ENCODE peak calls at places on chromosomes 3 and 15, in six cellular contexts. Y is ovary, R is mesendoderm, T is cardiac muscle cell, D is skeletal muscle cell, Z is neural progenitor cell. V is an unnamed sample.

GRCh38 chr3:89586256-89586655 is 478.8 kb downstream of the EPHA3 start:
- DNase-seq in Y (no peak), R (no peak), T (no peak), D (no peak), Z (no peak), V (no peak)

GRCh38 chr3:45041666-45042065 is 15.6 kb downstream of the CLEC3B start:
- DNase-seq in Y (no peak), R (no peak), T (no peak), D (no peak), Z (no peak), V (no peak)

GRCh38 chr3:116423365-116423764 is 21.9 kb downstream of the LSAMP start:
- DNase-seq in Y (no peak), R (no peak), T (no peak), D (no peak), Z (peak; percentile 77), V (no peak)

GRCh38 chr3:141353652-141354495 is 14.4 kb upstream of the ZBTB38 start:
- DNase-seq in Y (no peak), R (no peak), T (no peak), D (no peak), Z (peak; percentile 61), V (no peak)

GRCh38 chr3:68705695-68706429 is 226.5 kb downstream of the TAFA4 start:
- DNase-seq in Y (no peak), R (peak; percentile 65), T (peak; percentile 91), D (no peak), Z (no peak), V (no peak)

GRCh38 chr15:70264014-70264492 is 166.3 kb upstream of the TLE3 start:
- DNase-seq in Y (peak; percentile 44), R (no peak), T (peak; percentile 60), D (peak; percentile 32), Z (peak; percentile 68), V (no peak)

GRCh38 chr3:111738790-111739189 is 120.3 kb upstream of the PHLDB2 start:
- DNase-seq in Y (no peak), R (no peak), T (no peak), D (no peak), Z (no peak), V (no peak)

GRCh38 chr15:77506311-77507150 is 85.8 kb downstream of the HMG20A start:
- DNase-seq in Y (peak; percentile 77), R (no peak), T (no peak), D (no peak), Z (no peak), V (no peak)

GRCh38 chr15:95287774-95288173 is 1042.7 kb upstream of the NR2F2 start:
- DNase-seq in Y (peak; percentile 64), R (peak; percentile 23), T (no peak), D (no peak), Z (peak; percentile 84), V (no peak)

GRCh38 chr15:30979457-30979856 is 12.0 kb downstream of the MTMR10 start:
- DNase-seq in Y (no peak), R (no peak), T (no peak), D (no peak), Z (no peak), V (no peak)

GRCh38 chr3:184558726-184559125 is 2.9 kb upstream of the EPHB3 start:
- DNase-seq in Y (no peak), R (peak; percentile 64), T (no peak), D (no peak), Z (peak; percentile 60), V (no peak)

GRCh38 chr15:80160570-80161156 is 7.9 kb downstream of the FAH start:
- DNase-seq in Y (no peak), R (peak; percentile 71), T (peak; percentile 35), D (peak; percentile 85), Z (no peak), V (peak; percentile 69)

GRCh38 chr3:12993022-12993622 is 80.1 kb downstream of the IQSEC1 start:
- DNase-seq in Y (no peak), R (peak; percentile 94), T (peak; percentile 83), D (no peak), Z (peak; percentile 91), V (no peak)

GRCh38 chr3:87333393-87333892 is 57.1 kb upstream of the POU1F1 start:
- DNase-seq in Y (no peak), R (peak; percentile 9), T (no peak), D (peak; percentile 76), Z (no peak), V (peak; percentile 75)

GRCh38 chr3:106508331-106508893 is 639.6 kb upstream of the CBLB start:
- DNase-seq in Y (no peak), R (no peak), T (no peak), D (no peak), Z (no peak), V (no peak)

GRCh38 chr3:141385386-141386079 is 17.2 kb downstream of the ZBTB38 start:
- DNase-seq in Y (no peak), R (no peak), T (no peak), D (no peak), Z (no peak), V (no peak)

GRCh38 chr15:90449206-90449735 is 61.2 kb downstream of the IQGAP1 start:
- DNase-seq in Y (no peak), R (no peak), T (no peak), D (no peak), Z (no peak), V (no peak)

GRCh38 chr15:68674975-68675374 is 96.2 kb downstream of the CORO2B start:
- DNase-seq in Y (no peak), R (no peak), T (no peak), D (no peak), Z (peak; percentile 58), V (no peak)

GRCh38 chr15:99955532-99955931 is 222.3 kb upstream of the LYSMD4 start:
- DNase-seq in Y (no peak), R (no peak), T (no peak), D (no peak), Z (no peak), V (no peak)

GRCh38 chr3:140629351-140630137 is 48.3 kb upstream of the TRIM42 start:
- DNase-seq in Y (no peak), R (peak; percentile 58), T (no peak), D (peak; percentile 94), Z (no peak), V (peak; percentile 31)

GRCh38 chr3:23629181-23629893 is 176.4 kb upstream of the UBE2E1 start:
- DNase-seq in Y (no peak), R (peak; percentile 70), T (peak; percentile 36), D (no peak), Z (no peak), V (no peak)

GRCh38 chr3:99818818-99819217 is 1.2 kb downstream of the CMSS1 start:
- DNase-seq in Y (no peak), R (no peak), T (no peak), D (no peak), Z (no peak), V (no peak)

GRCh38 chr3:99817437-99818240 is at the start of gene CMSS1:
- DNase-seq in Y (peak; percentile 97), R (peak; percentile 92), T (peak; percentile 95), D (peak; percentile 77), Z (peak; percentile 96), V (peak; percentile 74)

GRCh38 chr3:99817047-99817436 is 620 bp upstream of the CMSS1 start:
- DNase-seq in Y (no peak), R (peak; percentile 53), T (no peak), D (no peak), Z (peak; percentile 42), V (no peak)
- H3K4me3 ChIP-seq in Y (peak overlapping the region; percentile 74), R (peak overlapping the region; percentile 32), T (peak overlapping the region; percentile 47), D (peak overlapping the region; percentile 82), Z (peak overlapping the region; percentile 61), V (peak overlapping the region; percentile 59)

DNA sequence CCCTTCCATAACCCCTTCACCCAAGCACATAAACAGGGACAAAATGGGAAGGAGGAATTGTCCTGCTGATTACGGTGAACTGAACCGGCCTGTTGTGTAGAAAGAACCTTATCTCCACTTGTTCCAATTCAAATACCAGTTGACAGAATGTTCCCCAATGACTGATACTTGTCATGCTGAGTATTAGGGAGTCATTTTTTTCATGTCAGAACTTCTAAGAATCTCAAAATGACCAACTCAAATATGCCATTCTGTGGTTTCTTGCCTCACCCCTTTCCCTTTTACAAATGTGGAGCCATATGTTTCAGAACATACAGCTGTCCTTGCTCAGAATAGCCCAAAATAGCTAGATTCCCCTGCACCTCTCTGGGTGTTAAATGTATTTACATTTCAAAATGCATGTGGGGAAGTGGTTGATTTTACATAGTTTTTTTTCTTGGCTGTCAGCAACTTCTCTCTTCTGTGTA is 405.9 kb upstream of the TBL1XR1 start:
- DNase-seq in Y (no peak), R (no peak), T (no peak), D (no peak), Z (no peak), V (no peak)
- H3K4me3 ChIP-seq in Y (no peak overlapping the region), R (no peak overlapping the region), T (no peak overlapping the region), D (no peak overlapping the region), Z (no peak overlapping the region), V (no peak overlapping the region)

DNA sequence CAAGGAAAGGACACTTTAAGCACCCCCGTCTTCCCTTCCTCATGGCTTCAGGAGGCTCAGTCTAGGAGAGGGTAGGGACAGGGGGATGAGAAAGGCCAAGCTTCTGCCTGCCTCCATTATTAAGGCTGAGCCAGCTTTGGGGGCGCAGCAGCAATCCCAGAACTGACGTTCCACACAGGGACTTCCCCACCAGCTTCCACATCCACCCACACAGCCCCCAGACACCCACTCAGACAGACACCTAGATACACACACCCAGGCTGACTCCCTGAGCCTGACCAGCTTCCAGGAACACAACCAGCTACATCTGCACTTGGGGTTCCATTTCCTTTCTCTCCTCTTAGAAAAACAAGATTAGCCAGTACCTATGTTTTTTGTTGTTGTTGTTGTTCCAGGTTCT is 4.7 kb downstream of the HCN4 start:
- DNase-seq in Y (no peak), R (no peak), T (no peak), D (no peak), Z (no peak), V (no peak)
- H3K4me3 ChIP-seq in Y (no peak overlapping the region), R (no peak overlapping the region), T (peak overlapping the region; percentile 80), D (no peak overlapping the region), Z (no peak overlapping the region), V (no peak overlapping the region)

GRCh38 chr15:63043391-63044076 is 987 bp downstream of the TPM1 start:
- DNase-seq in Y (peak; percentile 63), R (no peak), T (no peak), D (no peak), Z (peak; percentile 40), V (no peak)
- H3K4me3 ChIP-seq in Y (peak overlapping the region; percentile 87), R (peak overlapping the region; percentile 79), T (peak overlapping the region; percentile 96), D (peak overlapping the region; percentile 90), Z (peak overlapping the region; percentile 94), V (peak overlapping the region; percentile 57)

V was measured in HFF-Myc.